ENCODE peak calls at places on chromosomes 2 and 18, in four cellular contexts. H is Peyer's patch; M is GM23338; G is CD8-positive, alpha-beta memory T cell. B is an unnamed sample.
A peak's percentile ranks its signal among the peaks of the same experiment; 100 is the strongest.

GRCh38 chr2:71666094-71666474 is 212.7 kb downstream of the DYSF start:
- DNase-seq in H (no peak), M (no peak), G (no peak), B (no peak)

GRCh38 chr18:64409511-64409910 is 260.6 kb upstream of the LINC00305 start:
- DNase-seq in H (no peak), M (peak; percentile 80), G (no peak), B (no peak)

GRCh38 chr18:35535297-35535696 is 37.5 kb upstream of the INO80C start:
- DNase-seq in H (no peak), M (no peak), G (no peak), B (no peak)

GRCh38 chr2:180572346-180572745 is 408.1 kb upstream of the UBE2E3 start:
- DNase-seq in H (no peak), M (no peak), G (no peak), B (no peak)

GRCh38 chr2:24957221-24957620 is 14.5 kb downstream of the DNAJC27 start:
- DNase-seq in H (no peak), M (no peak), G (no peak), B (no peak)

GRCh38 chr2:48725696-48726494 is 29.6 kb downstream of the LHCGR start:
- DNase-seq in H (no peak), M (peak; percentile 24), G (no peak), B (no peak)

GRCh38 chr18:29749699-29750098 is 1292.8 kb downstream of the DSC3 start:
- DNase-seq in H (no peak), M (no peak), G (no peak), B (no peak)

GRCh38 chr2:73593676-73594075 is 48.5 kb downstream of the NAT8 start:
- DNase-seq in H (no peak), M (no peak), G (no peak), B (no peak)

GRCh38 chr2:160445673-160446072 is 47.9 kb downstream of the RBMS1 start:
- DNase-seq in H (no peak), M (no peak), G (no peak), B (no peak)

GRCh38 chr2:230660294-230661060 is 52.2 kb upstream of the CAB39 start:
- DNase-seq in H (no peak), M (no peak), G (no peak), B (no peak)

GRCh38 chr2:168687314-168687713 is 115.1 kb upstream of the NOSTRIN start:
- DNase-seq in H (no peak), M (peak; percentile 52), G (no peak), B (no peak)

GRCh38 chr2:239543696-239544095 is 142.9 kb upstream of the HDAC4 start:
- DNase-seq in H (no peak), M (no peak), G (no peak), B (no peak)

GRCh38 chr2:127225186-127225960 is 5.3 kb upstream of the CYP27C1 start:
- DNase-seq in H (no peak), M (no peak), G (no peak), B (no peak)

GRCh38 chr2:47016172-47016913 is 100.7 kb upstream of the MCFD2 start:
- DNase-seq in H (no peak), M (peak; percentile 57), G (no peak), B (no peak)

GRCh38 chr18:48819276-48819675 is 131.5 kb downstream of the SMAD7 start:
- DNase-seq in H (peak; percentile 75), M (no peak), G (no peak), B (peak; percentile 62)

GRCh38 chr18:59691046-59691395 is 6.2 kb downstream of the CCBE1 start:
- DNase-seq in H (no peak), M (no peak), G (no peak), B (no peak)

GRCh38 chr2:177625744-177626655 is 233.4 kb downstream of the AGPS start:
- DNase-seq in H (no peak), M (peak; percentile 22), G (no peak), B (no peak)

GRCh38 chr18:3037423-3037915 is 24.5 kb upstream of the LPIN2 start:
- DNase-seq in H (no peak), M (no peak), G (no peak), B (peak; percentile 75)

GRCh38 chr2:142041996-142042395 is 88.8 kb downstream of the LRP1B start:
- DNase-seq in H (no peak), M (no peak), G (no peak), B (no peak)

GRCh38 chr2:71796174-71796592 is 342.8 kb downstream of the DYSF start:
- DNase-seq in H (no peak), M (no peak), G (no peak), B (no peak)

GRCh38 chr2:98560256-98560771 is 48.0 kb downstream of the COA5 start:
- DNase-seq in H (no peak), M (no peak), G (no peak), B (no peak)

GRCh38 chr2:181955010-181955409 is 30.6 kb upstream of the PPP1R1C start:
- DNase-seq in H (no peak), M (no peak), G (no peak), B (no peak)

GRCh38 chr18:54223568-54224241 is 764 bp downstream of the MBD2 start:
- DNase-seq in H (peak; percentile 69), M (peak; percentile 41), G (peak; percentile 25), B (peak; percentile 17)

GRCh38 chr2:205148756-205149155 is 533.5 kb upstream of the NRP2 start:
- DNase-seq in H (no peak), M (no peak), G (no peak), B (no peak)

GRCh38 chr2:61492476-61492875 is 21.6 kb upstream of the USP34 start:
- DNase-seq in H (no peak), M (no peak), G (no peak), B (no peak)

GRCh38 chr2:196230051-196230450 is 58.7 kb upstream of the STK17B start:
- DNase-seq in H (no peak), M (no peak), G (peak; percentile 25), B (no peak)

GRCh38 chr18:30623401-30624065 is 419.0 kb downstream of the DSC3 start:
- DNase-seq in H (no peak), M (no peak), G (no peak), B (no peak)

GRCh38 chr2:1051585-1051984 is 100.9 kb downstream of the SNTG2 start:
- DNase-seq in H (no peak), M (peak; percentile 30), G (no peak), B (no peak)

GRCh38 chr2:150596071-150596470 is 108.6 kb upstream of the RND3 start:
- DNase-seq in H (no peak), M (no peak), G (no peak), B (no peak)

GRCh38 chr2:11357428-11357972 is 13.1 kb upstream of the ROCK2 start:
- DNase-seq in H (no peak), M (no peak), G (no peak), B (no peak)

GRCh38 chr18:47968721-47969120 is 38.3 kb upstream of the SMAD2 start:
- DNase-seq in H (no peak), M (no peak), G (no peak), B (no peak)

GRCh38 chr2:25041307-25041927 is 459 bp upstream of the EFR3B start:
- DNase-seq in H (peak; percentile 70), M (peak; percentile 94), G (peak; percentile 3), B (no peak)

GRCh38 chr2:74740395-74741075 is 86.5 kb downstream of the SEMA4F start:
- DNase-seq in H (peak; percentile 78), M (no peak), G (no peak), B (peak; percentile 92)

GRCh38 chr2:161426788-161427412 is 10.8 kb downstream of the TBR1 start:
- DNase-seq in H (no peak), M (peak; percentile 43), G (no peak), B (no peak)

GRCh38 chr2:240579771-240580614 is 6.5 kb upstream of the CAPN10 start:
- DNase-seq in H (peak; percentile 88), M (peak; percentile 76), G (peak; percentile 70), B (peak; percentile 86)

GRCh38 chr2:240578110-240578450 is 8.5 kb upstream of the CAPN10 start:
- DNase-seq in H (no peak), M (no peak), G (no peak), B (no peak)

GRCh38 chr2:240577281-240578109 is 9.0 kb upstream of the CAPN10 start:
- DNase-seq in H (no peak), M (no peak), G (no peak), B (no peak)

GRCh38 chr2:240579071-240579762 is 7.3 kb upstream of the CAPN10 start:
- DNase-seq in H (no peak), M (no peak), G (no peak), B (no peak)

DNA sequence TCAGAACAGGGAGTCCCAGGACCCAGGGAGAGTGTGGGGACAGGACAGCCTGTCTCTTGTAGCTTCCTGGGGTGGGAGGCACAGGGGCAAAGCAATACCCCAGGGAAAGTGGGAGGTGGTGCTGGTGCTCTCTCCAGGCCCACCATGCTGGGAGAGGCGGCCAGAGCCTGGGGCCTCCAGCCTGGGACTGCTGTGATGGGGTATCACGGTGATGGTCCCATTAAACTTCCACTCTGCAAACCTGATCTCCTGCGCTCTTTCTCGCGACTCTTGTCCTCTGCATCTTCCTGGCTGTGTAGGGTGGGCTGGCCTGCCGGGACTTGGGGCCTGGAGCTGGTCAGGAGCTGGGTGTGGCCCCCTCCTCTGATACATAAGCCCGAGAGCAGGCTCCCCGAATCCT is 8.0 kb upstream of the CAPN10 start:
- DNase-seq in H (no peak), M (no peak), G (no peak), B (no peak)
- H3K27ac ChIP-seq in H (no peak overlapping the region), M (no peak overlapping the region), G (no peak overlapping the region), B (peak overlapping the region; percentile 39)

GRCh38 chr2:3197308-3197707 is 180.3 kb downstream of the EIPR1 start:
- DNase-seq in H (no peak), M (no peak), G (no peak), B (no peak)

GRCh38 chr2:3195865-3196504 is 181.6 kb downstream of the EIPR1 start:
- DNase-seq in H (no peak), M (no peak), G (no peak), B (no peak)

GRCh38 chr2:3194828-3195227 is 182.8 kb downstream of the EIPR1 start:
- DNase-seq in H (peak; percentile 22), M (no peak), G (no peak), B (no peak)

GRCh38 chr2:3198119-3198518 is 179.5 kb downstream of the EIPR1 start:
- DNase-seq in H (no peak), M (peak; percentile 85), G (no peak), B (no peak)

DNA sequence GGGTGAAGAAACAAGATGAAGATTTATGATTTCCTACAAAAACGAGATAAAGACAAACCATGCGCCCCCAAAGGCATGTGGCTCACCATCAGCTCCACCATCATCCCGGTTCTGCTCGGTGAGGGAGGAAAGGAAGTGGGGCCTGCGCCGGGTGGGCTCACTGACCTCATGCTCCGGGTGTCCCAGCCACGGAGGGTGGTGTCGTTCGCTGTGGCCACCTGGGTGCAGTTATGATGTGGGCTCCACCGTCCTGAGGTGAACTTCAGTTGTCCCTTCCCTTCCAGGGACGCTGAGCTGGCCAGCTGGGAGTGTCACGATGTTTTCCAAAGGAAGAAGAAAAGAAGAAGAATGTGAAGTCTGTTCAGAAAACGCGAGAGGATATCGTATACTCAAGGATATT is 180.9 kb downstream of the EIPR1 start:
- DNase-seq in H (no peak), M (no peak), G (no peak), B (no peak)
- H3K27ac ChIP-seq in H (no peak overlapping the region), M (no peak overlapping the region), G (no peak overlapping the region), B (no peak overlapping the region)

DNA sequence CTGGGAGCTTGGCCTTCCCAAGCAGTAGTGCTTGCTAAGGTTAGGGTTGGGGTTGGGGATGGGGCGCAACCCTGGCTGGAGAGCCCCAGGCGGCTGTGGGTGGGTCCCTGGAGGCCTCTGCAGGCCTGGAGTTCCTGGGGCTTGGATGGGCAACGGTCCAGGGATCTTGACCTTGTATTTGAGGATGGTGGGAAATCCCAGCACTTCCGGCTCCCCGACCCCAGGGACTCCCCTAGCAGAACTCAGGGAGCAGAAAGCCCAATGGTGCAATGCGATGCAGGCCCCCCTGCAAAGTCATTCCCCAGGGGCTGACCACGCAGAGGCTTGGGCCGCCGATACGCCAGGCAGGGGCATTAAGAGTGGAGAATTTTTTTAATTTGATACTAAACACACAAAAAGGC is 12.5 kb upstream of the MLPH start:
- DNase-seq in H (no peak), M (no peak), G (no peak), B (no peak)
- H3K27ac ChIP-seq in H (peak overlapping the region; percentile 85), M (peak overlapping the region; percentile 86), G (no peak overlapping the region), B (peak overlapping the region; percentile 83)

GRCh38 chr2:199465988-199466703 is 8.4 kb upstream of the SATB2 start:
- DNase-seq in H (no peak), M (peak; percentile 69), G (no peak), B (no peak)
- H3K27ac ChIP-seq in H (no peak overlapping the region), M (no peak overlapping the region), G (no peak overlapping the region), B (no peak overlapping the region)